ENCODE peak calls at places on chromosomes 1 and 21, in six cellular contexts. H is neural progenitor cell, N is PC-3, M is GM23248, J is MM.1S, K is HCT116. Z is an unnamed sample.

GRCh38 chr1:37999434-38000232 is 5.7 kb downstream of the FHL3 start:
- DNase-seq in H (peak), N (peak), M (peak), J (no peak), K (no peak), Z (peak)

GRCh38 chr1:194289569-194290266 is 1103.3 kb upstream of the B3GALT2 start:
- DNase-seq in H (no peak), N (no peak), M (no peak), J (peak), K (no peak), Z (peak)

GRCh38 chr1:145885738-145886287 is at the start of gene ANKRD35:
- DNase-seq in H (peak), N (peak), M (peak), J (peak), K (peak), Z (peak)

GRCh38 chr1:185886046-185886445 is 151.9 kb downstream of the HMCN1 start:
- DNase-seq in H (no peak), N (no peak), M (no peak), J (no peak), K (no peak), Z (no peak)

GRCh38 chr1:174812656-174813055 is 187.1 kb upstream of the CACYBP start:
- DNase-seq in H (peak), N (peak), M (peak), J (no peak), K (peak), Z (peak)

GRCh38 chr1:220012259-220012658 is 34.0 kb downstream of the EPRS1 start:
- DNase-seq in H (no peak), N (peak), M (peak), J (peak), K (no peak), Z (no peak)

GRCh38 chr21:16117851-16118592 is 388.2 kb downstream of the USP25 start:
- DNase-seq in H (no peak), N (peak), M (peak), J (no peak), K (no peak), Z (no peak)

GRCh38 chr1:26019641-26020315 is 1.8 kb upstream of the EXTL1 start:
- DNase-seq in H (no peak), N (peak), M (peak), J (peak), K (no peak), Z (no peak)

GRCh38 chr1:190847166-190847565 is 369.5 kb upstream of the BRINP3 start:
- DNase-seq in H (no peak), N (no peak), M (no peak), J (no peak), K (no peak), Z (no peak)

GRCh38 chr1:64915381-64916274 is 50.7 kb downstream of the JAK1 start:
- DNase-seq in H (no peak), N (peak), M (peak), J (no peak), K (no peak), Z (peak)

GRCh38 chr1:159854693-159855192 is 7.7 kb downstream of the VSIG8 start:
- DNase-seq in H (no peak), N (peak), M (peak), J (peak), K (peak), Z (peak)

GRCh38 chr1:228998179-228998578 is 262.9 kb downstream of the RHOU start:
- DNase-seq in H (no peak), N (no peak), M (no peak), J (no peak), K (no peak), Z (no peak)

GRCh38 chr1:85894651-85895050 is 186.4 kb upstream of the ZNHIT6 start:
- DNase-seq in H (peak), N (peak), M (peak), J (peak), K (peak), Z (peak)

GRCh38 chr21:39025198-39025597 is 158.1 kb downstream of the PSMG1 start:
- DNase-seq in H (no peak), N (no peak), M (no peak), J (no peak), K (no peak), Z (no peak)

GRCh38 chr1:58931761-58932160 is 147.9 kb upstream of the JUN start:
- DNase-seq in H (no peak), N (no peak), M (no peak), J (no peak), K (no peak), Z (no peak)

GRCh38 chr1:223129229-223129851 is 13.7 kb downstream of the TLR5 start:
- DNase-seq in H (peak), N (no peak), M (peak), J (peak), K (no peak), Z (peak)

GRCh38 chr1:40210514-40211204 is 37.1 kb upstream of the TMCO2 start:
- DNase-seq in H (no peak), N (no peak), M (no peak), J (no peak), K (no peak), Z (no peak)

GRCh38 chr1:118507391-118507790 is 322.4 kb upstream of the SPAG17 start:
- DNase-seq in H (no peak), N (no peak), M (no peak), J (no peak), K (no peak), Z (no peak)

GRCh38 chr1:13517193-13517812 is 3.5 kb upstream of the LRRC38 start:
- DNase-seq in H (peak), N (peak), M (peak), J (no peak), K (peak), Z (peak)

GRCh38 chr1:220203816-220204215 is 68.4 kb downstream of the RAB3GAP2 start:
- DNase-seq in H (no peak), N (no peak), M (no peak), J (no peak), K (no peak), Z (no peak)

GRCh38 chr1:7186382-7187120 is 401.3 kb downstream of the CAMTA1 start:
- DNase-seq in H (no peak), N (no peak), M (no peak), J (no peak), K (no peak), Z (peak)

GRCh38 chr1:236065509-236066005 is 667 bp upstream of the NID1 start:
- DNase-seq in H (peak), N (no peak), M (peak), J (no peak), K (no peak), Z (peak)

GRCh38 chr1:177487481-177487880 is 316.7 kb downstream of the BRINP2 start:
- DNase-seq in H (peak), N (no peak), M (no peak), J (no peak), K (no peak), Z (peak)

GRCh38 chr1:46755121-46755520 is 36.2 kb upstream of the EFCAB14 start:
- DNase-seq in H (no peak), N (no peak), M (no peak), J (no peak), K (no peak), Z (no peak)
- TF ChIP-seq EZH2phosphoT487 in H (no peak), N (no peak), M (no peak), J (no peak), K (no peak), Z (no peak)

DNA sequence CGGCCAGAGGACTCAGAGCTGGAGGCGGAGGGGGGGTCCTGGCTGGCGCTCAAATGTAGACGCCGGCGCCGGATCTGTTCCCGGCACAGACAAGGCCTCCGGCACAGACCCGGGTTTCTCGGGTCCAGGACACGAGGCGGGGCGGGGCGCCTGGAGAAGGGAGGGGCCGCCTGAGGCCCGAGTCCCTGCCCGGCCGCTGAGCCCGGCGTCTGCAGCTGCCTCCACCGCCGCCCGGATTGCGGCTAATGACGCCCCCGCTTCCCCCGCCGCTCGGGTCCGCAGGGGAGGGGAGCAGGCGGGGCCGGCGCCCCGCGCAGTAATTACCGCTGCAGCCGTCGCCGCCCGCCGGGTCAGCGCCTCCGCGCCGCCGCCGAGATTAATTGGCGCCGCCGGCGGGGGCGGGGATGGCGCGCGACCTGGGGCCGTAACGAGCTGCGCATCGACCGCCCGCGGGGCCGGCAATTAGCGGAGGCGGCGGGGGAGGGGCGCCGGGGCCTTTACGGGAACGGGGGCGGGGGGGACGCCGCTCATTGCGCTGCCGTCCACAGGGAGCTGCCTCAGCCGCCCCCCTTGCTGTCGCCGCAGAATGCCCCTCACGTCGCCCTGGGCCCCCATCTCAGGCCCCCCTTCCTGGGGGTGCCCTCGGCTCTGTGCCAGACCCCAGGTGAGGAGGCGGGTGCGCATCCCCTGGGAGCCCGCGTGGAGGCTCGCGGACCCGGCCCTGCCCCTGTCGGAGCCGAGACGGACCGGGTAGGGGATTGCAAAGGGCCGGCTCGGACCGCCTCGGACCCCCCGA is 17.3 kb downstream of the NOC2L start:
- DNase-seq in H (peak), N (peak), M (peak), J (peak), K (no peak), Z (peak)
- TF ChIP-seq EZH2 in H (peak), N (peak), M (no peak), J (peak), K (no peak), Z (peak)

DNA sequence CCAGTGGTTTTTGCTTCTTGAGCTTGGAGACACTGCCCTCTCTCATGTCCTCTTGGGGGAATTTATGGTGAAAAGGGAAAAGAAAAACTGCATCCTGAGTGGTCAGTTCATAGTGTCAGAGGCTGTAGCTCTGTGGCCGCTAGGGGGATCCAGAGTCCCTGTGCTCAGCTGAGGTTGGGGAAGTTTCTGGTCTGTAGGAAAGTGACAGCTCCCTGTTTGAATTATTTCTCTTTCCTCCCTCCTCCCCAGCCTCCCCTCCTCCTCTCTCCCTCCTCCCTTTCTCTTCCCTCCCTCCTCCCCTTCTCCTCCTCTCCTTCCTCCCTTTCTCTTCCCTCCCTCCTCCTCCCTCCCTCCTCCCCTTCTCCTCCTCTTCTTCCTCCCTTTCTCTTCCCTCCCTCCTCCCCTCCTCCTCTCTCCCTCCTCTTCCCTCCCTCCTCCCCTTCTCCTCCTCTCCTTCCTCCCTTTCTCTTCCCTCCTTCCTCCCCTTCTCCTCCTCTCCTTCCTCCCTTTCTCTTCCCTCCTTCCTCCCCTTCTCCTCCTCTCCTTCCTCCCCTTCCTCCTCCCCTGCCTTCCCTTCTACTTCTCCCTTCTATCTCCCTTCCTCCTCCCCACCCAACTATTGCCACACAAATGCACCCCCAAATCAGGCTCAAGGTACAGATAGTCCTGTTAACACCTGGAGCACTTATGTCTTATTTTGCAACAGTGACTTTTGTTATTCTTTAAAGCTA is 203.9 kb downstream of the KCNJ6 start:
- DNase-seq in H (peak), N (peak), M (peak), J (peak), K (peak), Z (peak)
- TF ChIP-seq EZH2phosphoT487 in H (no peak), N (no peak), M (no peak), J (no peak), K (no peak), Z (no peak)

DNA sequence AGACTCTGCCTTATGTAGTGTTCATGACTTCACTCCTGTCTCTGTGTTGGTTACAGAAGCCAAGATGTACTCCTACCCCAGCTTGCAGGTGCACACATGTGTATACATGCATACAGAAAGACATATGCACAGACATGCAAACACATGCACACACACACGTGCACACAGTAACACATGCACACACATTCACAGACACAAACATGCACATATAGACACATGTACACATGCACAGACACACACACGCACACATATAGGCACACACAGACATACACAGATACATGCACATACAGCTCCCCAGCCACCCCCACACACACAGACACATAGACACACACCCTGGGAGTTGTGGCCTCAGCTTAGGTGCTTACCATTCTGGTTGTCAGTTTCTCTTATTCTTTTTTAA is 362.6 kb upstream of the C1orf174 start:
- DNase-seq in H (no peak), N (no peak), M (no peak), J (no peak), K (no peak), Z (no peak)
- TF ChIP-seq EZH2 in H (no peak), N (no peak), M (no peak), J (no peak), K (no peak), Z (no peak)

GRCh38 chr1:202056644-202057334 is 46.4 kb downstream of the ELF3 start:
- DNase-seq in H (no peak), N (peak), M (no peak), J (no peak), K (peak), Z (no peak)
- TF ChIP-seq EZH2phosphoT487 in H (no peak), N (no peak), M (no peak), J (no peak), K (no peak), Z (no peak)

GRCh38 chr1:15741183-15741850 is 982 bp upstream of the TMEM82 start:
- DNase-seq in H (peak), N (peak), M (peak), J (peak), K (peak), Z (peak)
- TF ChIP-seq EZH2 in H (no peak), N (no peak), M (no peak), J (no peak), K (no peak), Z (no peak)

GRCh38 chr1:29648798-29649374 is 412.6 kb downstream of the PTPRU start:
- DNase-seq in H (no peak), N (no peak), M (no peak), J (no peak), K (no peak), Z (no peak)

GRCh38 chr1:29651684-29652665 is 415.7 kb downstream of the PTPRU start:
- DNase-seq in H (no peak), N (no peak), M (peak), J (no peak), K (no peak), Z (no peak)

GRCh38 chr1:29649375-29650040 is 413.2 kb downstream of the PTPRU start:
- DNase-seq in H (no peak), N (peak), M (peak), J (no peak), K (no peak), Z (no peak)

GRCh38 chr1:29650041-29650400 is 413.7 kb downstream of the PTPRU start:
- DNase-seq in H (no peak), N (peak), M (peak), J (no peak), K (no peak), Z (no peak)

DNA sequence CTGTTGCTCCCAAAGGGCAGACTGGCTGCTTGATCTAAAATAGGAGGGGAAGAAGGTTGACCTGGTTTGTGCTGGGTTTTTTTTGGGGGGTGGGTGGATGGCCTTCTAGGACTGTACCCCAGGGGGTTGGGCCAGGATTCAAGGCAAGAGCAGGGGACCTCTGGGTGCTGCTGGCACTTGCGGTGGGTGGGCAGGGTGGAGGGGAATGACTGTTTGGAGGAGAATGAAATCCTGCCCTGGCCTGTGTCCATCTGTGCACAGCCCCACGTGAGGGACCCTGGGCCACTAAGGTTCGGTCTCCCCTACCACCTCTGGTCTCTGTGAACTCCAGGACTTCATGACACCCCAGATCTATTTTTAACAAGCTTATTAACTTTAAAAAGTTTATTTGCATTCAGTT is 414.2 kb downstream of the PTPRU start:
- DNase-seq in H (no peak), N (no peak), M (no peak), J (no peak), K (no peak), Z (no peak)
- TF ChIP-seq EZH2phosphoT487 in H (no peak), N (no peak), M (no peak), J (no peak), K (no peak), Z (no peak)

GRCh38 chr1:114347431-114348209 is 163.4 kb downstream of the TRIM33 start:
- DNase-seq in H (no peak), N (no peak), M (no peak), J (no peak), K (no peak), Z (no peak)
- TF ChIP-seq EZH2 in H (no peak), N (no peak), M (no peak), J (no peak), K (no peak), Z (no peak)

Z was measured in GM23338.